ENCODE peak calls at places on chromosome 1, in four cellular contexts. B is CD4-positive, alpha-beta T cell; Z is heart right ventricle; J is colonic mucosa. T is an unnamed sample.

GRCh38 chr1:204564835-204565234 is 48.6 kb downstream of the MDM4 start:
- DNase-seq in B (no peak), Z (no peak), J (no peak), T (no peak)

GRCh38 chr1:43329995-43330751 is 7.4 kb upstream of the MPL start:
- DNase-seq in J (no peak), B (no peak), Z (peak; percentile 83), T (peak; percentile 50)

GRCh38 chr1:210397681-210398080 is 69.0 kb downstream of the HHAT start:
- DNase-seq in J (no peak), Z (no peak), B (no peak), T (no peak)

GRCh38 chr1:34176830-34177613 is at the start of gene C1orf94:
- DNase-seq in B (no peak), Z (no peak), J (no peak), T (no peak)

GRCh38 chr1:45660336-45660735 is 26.0 kb downstream of the GPBP1L1 start:
- DNase-seq in B (no peak), J (no peak), Z (no peak), T (no peak)

GRCh38 chr1:17090844-17091243 is 28.4 kb downstream of the PADI2 start:
- DNase-seq in B (no peak), J (no peak), Z (no peak), T (no peak)

GRCh38 chr1:200112308-200112707 is 84.8 kb downstream of the NR5A2 start:
- DNase-seq in B (no peak), Z (no peak), J (no peak), T (no peak)

GRCh38 chr1:116390195-116390594 is 17.2 kb downstream of the ATP1A1 start:
- DNase-seq in J (no peak), B (no peak), Z (no peak), T (no peak)

GRCh38 chr1:62716397-62716796 is 28.2 kb upstream of the DOCK7 start:
- DNase-seq in Z (no peak), J (no peak), B (no peak), T (no peak)

GRCh38 chr1:209769171-209769904 is 13.5 kb downstream of the TRAF3IP3 start:
- DNase-seq in Z (peak; percentile 80), B (peak; percentile 69), J (peak; percentile 54), T (peak; percentile 61)

GRCh38 chr1:38476111-38476783 is 383.3 kb downstream of the RRAGC start:
- DNase-seq in B (no peak), Z (no peak), J (no peak), T (peak; percentile 61)

GRCh38 chr1:218374401-218374848 is 29.3 kb downstream of the TGFB2 start:
- DNase-seq in Z (no peak), J (no peak), B (no peak), T (no peak)

GRCh38 chr1:50633465-50633864 is 210.2 kb upstream of the DMRTA2 start:
- DNase-seq in Z (no peak), J (no peak), B (no peak), T (no peak)

GRCh38 chr1:125065092-125065820 is 3880.5 kb downstream of the SRGAP2C start:
- DNase-seq in Z (no peak), J (no peak), B (no peak), T (no peak)

GRCh38 chr1:95048332-95048731 is 24.4 kb downstream of the ALG14 start:
- DNase-seq in B (no peak), Z (no peak), J (no peak), T (no peak)
- H3K27ac ChIP-seq in B (no peak overlapping the region), Z (no peak overlapping the region), J (no peak overlapping the region), T (no peak overlapping the region)

DNA sequence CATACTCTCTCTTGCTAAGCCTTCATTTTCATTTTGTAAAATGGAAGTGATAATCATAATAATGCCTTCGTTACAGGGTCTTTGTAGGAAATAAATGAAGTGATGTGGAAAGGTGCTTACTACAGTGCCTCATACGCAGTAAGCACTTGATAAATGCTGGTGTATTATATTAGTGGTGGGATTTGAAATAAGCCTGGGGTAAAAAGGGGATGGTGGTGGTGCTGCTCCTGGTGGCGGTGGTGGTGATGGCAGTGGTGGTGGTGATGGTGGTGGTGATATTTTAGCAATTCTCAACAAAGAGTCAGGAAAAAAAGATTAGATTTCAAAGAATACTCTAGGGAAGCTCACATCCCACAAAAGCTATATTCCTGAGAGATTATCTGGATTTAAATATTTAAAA is 35.5 kb upstream of the ATP1B1 start:
- DNase-seq in J (no peak), Z (no peak), B (no peak), T (no peak)
- TF ChIP-seq CTCF in J (no peak), Z (no peak), B (no peak), T (no peak)

GRCh38 chr1:53132176-53132575 is 10.3 kb downstream of the SLC1A7 start:
- DNase-seq in Z (no peak), B (no peak), J (no peak), T (no peak)

GRCh38 chr1:53134961-53135734 is 7.3 kb downstream of the SLC1A7 start:
- DNase-seq in Z (no peak), J (peak; percentile 61), B (no peak), T (no peak)

GRCh38 chr1:53131590-53131938 is 10.9 kb downstream of the SLC1A7 start:
- DNase-seq in J (no peak), Z (no peak), B (no peak), T (no peak)

GRCh38 chr1:53134042-53134485 is 8.4 kb downstream of the SLC1A7 start:
- DNase-seq in Z (no peak), J (no peak), B (no peak), T (no peak)

DNA sequence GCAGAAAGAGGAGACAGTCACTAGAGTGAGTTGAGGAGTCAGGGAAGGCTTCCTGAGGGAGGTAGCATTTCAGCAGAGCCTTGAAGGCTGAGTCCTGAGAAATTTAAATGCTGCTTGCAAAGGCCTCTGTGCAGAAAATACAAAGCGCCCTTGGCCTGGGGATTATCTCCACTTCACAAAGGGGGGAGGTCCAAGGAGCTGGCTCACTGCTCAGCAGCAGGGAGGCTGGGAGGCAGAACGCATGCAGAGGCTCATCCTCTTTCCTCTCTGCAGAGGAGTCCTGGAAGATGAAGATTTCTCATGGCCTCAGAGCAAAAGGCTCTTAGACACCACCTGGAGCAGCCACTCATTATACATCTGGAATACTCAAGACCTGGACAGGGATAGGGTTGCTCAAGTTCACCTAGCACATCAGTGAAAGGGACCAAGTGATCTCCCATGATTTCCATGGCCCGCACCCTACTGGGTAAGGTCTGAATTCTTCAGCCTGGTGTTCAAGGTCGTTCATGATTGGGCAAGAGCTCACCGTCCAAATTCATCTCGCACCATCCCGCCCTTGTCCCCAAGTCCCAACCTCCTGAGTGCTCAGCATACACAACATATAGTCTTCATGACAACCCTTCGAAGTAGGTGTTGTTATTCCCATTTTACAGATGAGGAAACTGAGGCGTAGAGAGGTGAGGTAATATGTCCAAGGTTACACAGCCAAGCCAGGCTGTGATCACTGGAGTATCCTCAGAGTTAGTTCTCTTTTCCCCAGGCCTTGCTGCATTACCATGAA is 9.0 kb downstream of the SLC1A7 start:
- DNase-seq in B (no peak), Z (no peak), J (no peak), T (no peak)
- H3K27ac ChIP-seq in B (no peak overlapping the region), Z (no peak overlapping the region), J (no peak overlapping the region), T (no peak overlapping the region)

DNA sequence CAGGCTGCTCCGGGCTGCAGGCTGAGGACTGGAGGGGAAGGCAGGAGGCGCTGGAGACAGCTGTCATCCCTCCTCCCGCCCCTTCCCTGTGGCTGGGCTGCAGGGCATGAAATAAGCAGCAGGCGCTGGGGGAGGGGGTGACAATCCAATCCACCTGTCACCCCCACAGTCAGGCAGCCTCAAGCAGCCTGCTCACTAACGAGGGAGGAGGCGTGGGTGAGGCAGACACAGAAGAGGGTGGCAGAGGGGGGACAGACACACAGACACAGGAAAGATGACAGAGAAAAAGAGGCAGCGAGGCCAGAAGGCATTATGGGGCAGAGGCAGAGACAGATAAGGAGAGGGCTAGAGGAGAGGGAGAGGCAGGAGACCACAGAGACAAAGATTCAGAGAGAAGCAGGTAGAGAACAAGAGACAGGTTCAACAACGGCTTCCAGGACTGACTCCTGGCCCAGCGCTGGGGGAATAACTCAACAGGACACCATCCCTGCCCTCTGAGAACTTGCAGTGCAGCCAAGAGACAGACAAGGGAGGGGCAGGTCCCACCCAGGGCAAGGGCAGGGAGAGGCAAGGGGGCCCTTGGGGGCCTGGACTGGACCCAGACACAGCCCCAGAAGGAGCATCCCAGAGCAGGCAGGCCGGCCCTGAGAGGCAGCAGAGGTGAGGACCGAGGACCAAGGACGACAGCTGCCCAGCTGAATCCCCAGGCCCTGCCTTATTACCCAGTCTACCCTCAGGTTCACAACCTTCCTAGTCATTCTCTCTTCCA is 11.2 kb downstream of the MEF2D start:
- DNase-seq in J (no peak), B (no peak), Z (peak; percentile 81), T (no peak)
- TF ChIP-seq CTCF in J (no peak), B (no peak), Z (peak; percentile 63), T (no peak)

GRCh38 chr1:12505176-12505575 is 112.8 kb downstream of the DHRS3 start:
- DNase-seq in J (no peak), Z (no peak), B (no peak), T (no peak)
- H3K27ac ChIP-seq in J (no peak overlapping the region), Z (no peak overlapping the region), B (no peak overlapping the region), T (no peak overlapping the region)

GRCh38 chr1:156624814-156625435 is 5.7 kb downstream of the HAPLN2 start:
- DNase-seq in B (no peak), Z (no peak), J (no peak), T (no peak)

GRCh38 chr1:156626079-156626438 is 6.8 kb downstream of the HAPLN2 start:
- DNase-seq in J (no peak), B (no peak), Z (no peak), T (no peak)

GRCh38 chr1:156622581-156623297 is 3.5 kb downstream of the HAPLN2 start:
- DNase-seq in B (no peak), J (no peak), Z (no peak), T (no peak)

GRCh38 chr1:156625436-156626078 is 6.3 kb downstream of the HAPLN2 start:
- DNase-seq in Z (peak; percentile 43), J (peak; percentile 64), B (peak; percentile 61), T (peak; percentile 56)

GRCh38 chr1:156623946-156624813 is 5.0 kb downstream of the HAPLN2 start:
- DNase-seq in B (no peak), Z (peak; percentile 47), J (peak; percentile 35), T (no peak)
- TF ChIP-seq CTCF in B (no peak), Z (peak; percentile 50), J (peak; percentile 14), T (no peak)

DNA sequence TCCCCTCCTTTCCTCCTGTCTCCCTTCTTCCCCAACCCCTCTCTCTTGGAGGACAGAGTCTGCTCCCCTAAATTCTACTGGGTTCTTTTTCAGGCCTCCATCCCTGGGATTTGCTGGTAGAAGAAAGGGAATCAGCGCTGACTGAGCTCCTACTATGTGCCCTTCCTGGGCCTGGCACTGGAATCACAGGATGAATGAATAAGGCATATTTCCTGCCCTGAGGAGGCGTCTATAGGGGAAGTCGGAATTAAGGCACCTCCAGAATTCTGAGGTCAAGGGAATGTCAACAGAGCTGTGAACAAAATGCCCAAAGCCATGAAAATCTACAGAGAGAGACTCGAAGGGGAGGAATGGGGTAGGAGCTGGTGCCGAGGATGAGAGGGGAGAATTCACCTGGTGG is 17.4 kb upstream of the BTG2 start:
- DNase-seq in J (no peak), Z (no peak), B (no peak), T (no peak)
- H3K27ac ChIP-seq in J (peak overlapping the region; percentile 98), Z (peak overlapping the region; percentile 91), B (peak overlapping the region; percentile 99), T (peak overlapping the region; percentile 37)

DNA sequence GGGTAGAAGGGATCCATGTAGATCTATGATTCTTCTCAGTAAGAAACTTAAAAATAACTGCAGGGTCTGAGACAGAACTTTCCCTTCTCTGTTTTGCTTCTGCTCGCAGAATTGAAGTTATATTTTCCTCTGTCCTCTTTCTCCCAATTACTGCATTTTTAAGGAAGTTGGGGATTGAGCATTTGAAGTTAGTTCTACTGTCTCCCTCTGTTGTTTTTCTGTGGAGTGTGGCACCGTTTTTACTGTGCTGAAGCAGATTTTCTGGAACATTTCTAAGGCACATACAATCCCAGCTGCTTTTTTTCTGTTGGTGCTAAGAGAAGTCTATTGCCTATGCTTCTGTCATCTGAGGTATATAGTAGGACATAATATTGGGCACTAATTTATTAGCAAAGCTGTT is 43.3 kb downstream of the RASAL2 start:
- DNase-seq in J (no peak), B (no peak), Z (no peak), T (no peak)
- TF ChIP-seq CTCF in J (no peak), B (no peak), Z (peak; percentile 33), T (no peak)

T was measured in lung.